ENCODE peak calls at places on chromosomes 4 and X, in six cellular contexts. U is M059J, L is T-helper 2 cell, F is NAMALWA, G is NCI-H146, O is NCI-H2081. N is an unnamed sample.
A peak's percentile ranks its signal among the peaks of the same experiment; 100 is the strongest.

GRCh38 chr4:84232311-84233095 is 266.6 kb downstream of the NKX6-1 start:
- DNase-seq in O (no peak), F (no peak), G (no peak), U (no peak), L (no peak), N (no peak)

GRCh38 chrX:134676440-134676839 is 18.2 kb upstream of the PLAC1 start:
- DNase-seq in O (no peak), U (peak; percentile 89), L (no peak), G (no peak), F (no peak), N (no peak)

GRCh38 chr4:99383833-99384392 is 31.4 kb upstream of the ADH1C start:
- DNase-seq in F (no peak), L (no peak), G (no peak), U (peak; percentile 25), O (no peak), N (no peak)

GRCh38 chr4:110092646-110093045 is 105.8 kb downstream of the ELOVL6 start:
- DNase-seq in O (no peak), G (no peak), F (no peak), U (no peak), L (no peak), N (no peak)

GRCh38 chr4:53914313-53915016 is 149.9 kb downstream of the CHIC2 start:
- DNase-seq in O (no peak), U (peak; percentile 89), F (no peak), G (no peak), L (no peak), N (no peak)

GRCh38 chr4:120155287-120155686 is 88.6 kb upstream of the MAD2L1 start:
- DNase-seq in G (no peak), F (no peak), L (no peak), O (no peak), U (no peak), N (no peak)

GRCh38 chr4:124641715-124642380 is 70.7 kb downstream of the ANKRD50 start:
- DNase-seq in U (peak; percentile 89), O (no peak), F (peak; percentile 9), L (no peak), G (no peak), N (peak; percentile 14)

GRCh38 chr4:112284166-112284565 is 1.5 kb downstream of the TIFA start:
- DNase-seq in L (no peak), G (no peak), F (peak; percentile 43), O (peak; percentile 0), U (peak; percentile 9), N (peak; percentile 33)

GRCh38 chrX:1248381-1249061 is 20.1 kb upstream of the CSF2RA start:
- DNase-seq in U (no peak), G (no peak), O (no peak), L (no peak), F (no peak), N (no peak)

GRCh38 chr4:109432676-109433075 is 939 bp upstream of the SEC24B start:
- DNase-seq in U (peak; percentile 26), L (no peak), G (no peak), F (peak; percentile 15), O (no peak), N (peak; percentile 39)

GRCh38 chr4:6761540-6762243 is 20.8 kb upstream of the KIAA0232 start:
- DNase-seq in O (no peak), U (peak; percentile 42), F (no peak), G (no peak), L (no peak), N (peak; percentile 65)

GRCh38 chr4:54855221-54855854 is 197.6 kb downstream of the KIT start:
- DNase-seq in G (no peak), U (no peak), O (no peak), L (no peak), F (no peak), N (no peak)

GRCh38 chrX:42107495-42108139 is 184.3 kb upstream of the CASK start:
- DNase-seq in F (no peak), G (no peak), L (no peak), O (no peak), U (no peak), N (no peak)

N was measured in NCI-H69.